ENCODE peak calls at places on chromosomes 5 and 9, in nine cellular contexts. A is mesenchymal stem cell, I is GM13977, X is nucleus accumbens, Y is NCI-H748 treated with DMSO at 0.1 percent for 48 hours, R is EL, J is NT2/D1, T is neural progenitor cell, V is M059J. G is an unnamed sample.

GRCh38 chr9:111937781-111938426 is 41.3 kb downstream of the UGCG start:
- DNase-seq in V (peak), X (no peak), I (peak), Y (no peak), J (no peak), R (peak), A (peak), T (no peak), G (no peak)

GRCh38 chr5:15621094-15621493 is 121.1 kb downstream of the FBXL7 start:
- DNase-seq in X (no peak), I (no peak), J (no peak), Y (no peak), T (no peak), V (peak), A (no peak), R (peak), G (no peak)

GRCh38 chr5:124634228-124634819 is 112.1 kb downstream of the ZNF608 start:
- DNase-seq in Y (peak), I (no peak), J (no peak), V (peak), X (no peak), T (no peak), R (peak), A (peak), G (no peak)

GRCh38 chr5:57499262-57500050 is 16.8 kb upstream of the ACTBL2 start:
- DNase-seq in Y (peak), I (peak), A (peak), V (peak), J (peak), X (peak), T (peak), R (peak), G (peak)

GRCh38 chr5:138573223-138573622 is 2.0 kb downstream of the HSPA9 start:
- DNase-seq in X (no peak), A (no peak), V (no peak), Y (no peak), J (no peak), I (no peak), T (no peak), R (no peak), G (no peak)

GRCh38 chr9:38278457-38278856 is 114.0 kb upstream of the ALDH1B1 start:
- DNase-seq in T (no peak), V (no peak), R (no peak), X (no peak), J (no peak), I (no peak), A (no peak), Y (no peak), G (no peak)

GRCh38 chr9:84397822-84398221 is 57.3 kb upstream of the SLC28A3 start:
- DNase-seq in Y (no peak), I (no peak), R (peak), V (peak), A (peak), X (no peak), J (no peak), T (peak), G (no peak)

GRCh38 chr9:98105006-98105405 is 14.0 kb downstream of the TRIM14 start:
- DNase-seq in J (no peak), A (no peak), X (no peak), T (no peak), I (no peak), V (no peak), Y (no peak), R (no peak), G (no peak)

GRCh38 chr9:126420643-126421564 is 94.3 kb downstream of the MVB12B start:
- DNase-seq in R (peak), V (peak), I (no peak), T (no peak), A (peak), J (no peak), X (no peak), Y (peak), G (peak)

GRCh38 chr5:1354491-1355033 is 9.7 kb upstream of the CLPTM1L start:
- DNase-seq in V (no peak), T (no peak), I (no peak), X (no peak), R (no peak), A (no peak), J (no peak), Y (no peak), G (no peak)

GRCh38 chr5:537621-538071 is 13.4 kb upstream of the SLC9A3 start:
- DNase-seq in Y (no peak), I (no peak), V (no peak), T (no peak), J (no peak), R (no peak), X (no peak), A (no peak), G (no peak)

GRCh38 chr5:109558364-109558763 is 131.4 kb upstream of the MAN2A1 start:
- DNase-seq in A (no peak), R (no peak), X (no peak), V (no peak), T (no peak), Y (no peak), I (no peak), J (no peak), G (no peak)

GRCh38 chr9:33130501-33130900 is 36.6 kb downstream of the B4GALT1 start:
- DNase-seq in A (peak), V (no peak), R (no peak), X (no peak), Y (no peak), J (no peak), T (no peak), I (peak), G (no peak)

GRCh38 chr5:172766287-172767104 is 4.5 kb downstream of the DUSP1 start:
- DNase-seq in R (peak), V (peak), Y (no peak), X (peak), I (no peak), J (no peak), A (peak), T (no peak), G (no peak)

GRCh38 chr5:76622973-76623596 is at the start of gene F2RL2:
- DNase-seq in A (peak), T (peak), V (peak), J (peak), I (no peak), X (no peak), Y (no peak), R (peak), G (no peak)

GRCh38 chr5:141821430-141821925 is 56.7 kb downstream of the PCDH1 start:
- DNase-seq in R (peak), X (peak), A (peak), I (no peak), V (peak), J (no peak), T (peak), Y (no peak), G (no peak)

GRCh38 chr9:77384406-77384805 is 207.1 kb downstream of the VPS13A start:
- DNase-seq in V (peak), R (peak), T (no peak), I (no peak), X (no peak), Y (no peak), J (no peak), A (peak), G (no peak)

GRCh38 chr5:108061941-108062340 is 320.0 kb downstream of the FBXL17 start:
- DNase-seq in I (no peak), R (no peak), V (peak), Y (no peak), X (no peak), J (no peak), A (no peak), T (no peak), G (no peak)

GRCh38 chr9:132896906-132897305 is 18.2 kb downstream of the SPACA9 start:
- DNase-seq in X (peak), J (no peak), A (no peak), Y (no peak), T (no peak), I (no peak), R (no peak), V (no peak), G (no peak)

GRCh38 chr5:9898319-9898718 is 268.2 kb upstream of the TAS2R1 start:
- DNase-seq in T (peak), R (peak), I (no peak), J (no peak), A (peak), V (peak), X (peak), Y (peak), G (peak)

GRCh38 chr5:154202379-154203260 is 12.1 kb downstream of the GALNT10 start:
- DNase-seq in J (no peak), V (no peak), X (peak), A (no peak), I (peak), Y (no peak), R (no peak), T (no peak), G (peak)

GRCh38 chr9:88342246-88342645 is 46.0 kb upstream of the SPIN1 start:
- DNase-seq in Y (no peak), V (peak), I (no peak), X (no peak), R (peak), A (peak), J (no peak), T (no peak), G (no peak)

GRCh38 chr5:80043187-80043586 is 8.0 kb downstream of the THBS4 start:
- DNase-seq in R (no peak), J (no peak), I (no peak), T (no peak), Y (no peak), V (no peak), A (no peak), X (no peak), G (no peak)

GRCh38 chr5:72307573-72307967 is 12.5 kb downstream of the MRPS27 start:
- DNase-seq in X (no peak), R (no peak), J (no peak), I (no peak), V (no peak), Y (no peak), A (no peak), T (no peak), G (no peak)

GRCh38 chr9:126781717-126782388 is 23.0 kb upstream of the ZBTB43 start:
- DNase-seq in R (peak), X (peak), J (peak), Y (peak), T (peak), V (peak), A (peak), I (peak), G (peak)

GRCh38 chr5:139847790-139848507 is 52.3 kb downstream of the PSD2 start:
- DNase-seq in J (no peak), R (no peak), X (peak), V (peak), I (peak), A (peak), Y (no peak), T (peak), G (peak)

GRCh38 chr5:96816430-96816939 is 8.7 kb upstream of the ERAP1 start:
- DNase-seq in I (no peak), Y (no peak), A (no peak), J (no peak), T (no peak), X (no peak), R (no peak), V (peak), G (no peak)

GRCh38 chr9:136791466-136792276 is 527 bp downstream of the TMEM141 start:
- DNase-seq in J (no peak), A (peak), X (peak), V (peak), Y (peak), I (peak), T (peak), R (peak), G (peak)

GRCh38 chr5:6595405-6595804 is 37.4 kb downstream of the NSUN2 start:
- DNase-seq in T (no peak), V (no peak), I (no peak), J (no peak), A (no peak), R (no peak), Y (no peak), X (no peak), G (no peak)

GRCh38 chr5:29548262-29548661 is 1645.2 kb upstream of the CDH6 start:
- DNase-seq in X (no peak), R (no peak), Y (no peak), A (no peak), T (no peak), J (no peak), V (no peak), I (no peak), G (no peak)

GRCh38 chr5:107100121-107100520 is 570.6 kb downstream of the EFNA5 start:
- DNase-seq in V (no peak), X (no peak), Y (no peak), I (no peak), A (no peak), R (no peak), J (no peak), T (no peak), G (no peak)

GRCh38 chr9:2570615-2571479 is 50.7 kb upstream of the VLDLR start:
- DNase-seq in J (no peak), V (peak), A (peak), R (peak), X (no peak), I (no peak), T (no peak), Y (peak), G (peak)

GRCh38 chr9:127555830-127556820 is 56.0 kb upstream of the STXBP1 start:
- DNase-seq in V (peak), J (no peak), A (peak), X (no peak), I (no peak), T (no peak), Y (no peak), R (peak), G (no peak)

GRCh38 chr5:2797981-2798380 is 46.5 kb upstream of the IRX2 start:
- DNase-seq in Y (no peak), J (no peak), X (no peak), A (no peak), V (peak), T (no peak), I (no peak), R (peak), G (no peak)

GRCh38 chr9:134515026-134515821 is 126.4 kb upstream of the COL5A1 start:
- DNase-seq in X (no peak), A (no peak), J (no peak), Y (no peak), I (no peak), V (no peak), R (no peak), T (no peak), G (no peak)

GRCh38 chr5:139848508-139849100 is 53.0 kb downstream of the PSD2 start:
- DNase-seq in Y (no peak), A (no peak), V (no peak), I (no peak), T (no peak), X (no peak), J (no peak), R (no peak), G (no peak)

GRCh38 chr5:17359451-17359965 is 138.5 kb upstream of the TAF11L2 start:
- DNase-seq in T (no peak), A (peak), J (no peak), I (no peak), Y (no peak), V (peak), R (peak), X (no peak), G (no peak)